ENCODE peak calls at places on chromosomes 12 and 14, in six cellular contexts. One of them, this sample, is unnamed.

GRCh38 chr14:67265131-67265530 is 23.9 kb downstream of the PALS1 start:
- DNase-seq in sigmoid colon: no peak
- DNase-seq in colonic mucosa: no peak
- DNase-seq in A549: no peak
- DNase-seq in IMR-90: peak; percentile 49
- DNase-seq in ovary: no peak
- DNase-seq in this sample: no peak

GRCh38 chr12:123056053-123056452 is 75.6 kb downstream of the ARL6IP4 start:
- DNase-seq in sigmoid colon: no peak
- DNase-seq in colonic mucosa: no peak
- DNase-seq in A549: peak; percentile 24
- DNase-seq in IMR-90: peak; percentile 41
- DNase-seq in ovary: no peak
- DNase-seq in this sample: peak; percentile 27

GRCh38 chr12:2384533-2385328 is 331.9 kb downstream of the CACNA1C start:
- DNase-seq in sigmoid colon: no peak
- DNase-seq in colonic mucosa: no peak
- DNase-seq in A549: no peak
- DNase-seq in IMR-90: peak; percentile 87
- DNase-seq in ovary: peak; percentile 33
- DNase-seq in this sample: no peak

GRCh38 chr14:57388072-57388471 is 2.3 kb upstream of the NAA30 start:
- DNase-seq in sigmoid colon: no peak
- DNase-seq in colonic mucosa: no peak
- DNase-seq in A549: no peak
- DNase-seq in IMR-90: no peak
- DNase-seq in ovary: no peak
- DNase-seq in this sample: no peak

GRCh38 chr14:70585221-70585620 is 15.2 kb downstream of the MED6 start:
- DNase-seq in sigmoid colon: no peak
- DNase-seq in colonic mucosa: no peak
- DNase-seq in A549: peak; percentile 21
- DNase-seq in IMR-90: peak; percentile 7
- DNase-seq in ovary: no peak
- DNase-seq in this sample: no peak

GRCh38 chr12:118358607-118359540 is 13.8 kb downstream of the TAOK3 start:
- DNase-seq in sigmoid colon: no peak
- DNase-seq in colonic mucosa: no peak
- DNase-seq in A549: peak; percentile 29
- DNase-seq in IMR-90: no peak
- DNase-seq in ovary: no peak
- DNase-seq in this sample: no peak

GRCh38 chr14:51498411-51499227 is 153.1 kb upstream of the FRMD6 start:
- DNase-seq in sigmoid colon: peak; percentile 68
- DNase-seq in colonic mucosa: no peak
- DNase-seq in A549: no peak
- DNase-seq in IMR-90: no peak
- DNase-seq in ovary: no peak
- DNase-seq in this sample: peak; percentile 20

GRCh38 chr12:5022465-5023061 is 21.1 kb upstream of the KCNA5 start:
- DNase-seq in sigmoid colon: no peak
- DNase-seq in colonic mucosa: peak; percentile 22
- DNase-seq in A549: peak; percentile 57
- DNase-seq in IMR-90: peak; percentile 36
- DNase-seq in ovary: no peak
- DNase-seq in this sample: peak; percentile 60

GRCh38 chr12:90045559-90045958 is 336.9 kb upstream of the ATP2B1 start:
- DNase-seq in sigmoid colon: no peak
- DNase-seq in colonic mucosa: no peak
- DNase-seq in A549: no peak
- DNase-seq in IMR-90: no peak
- DNase-seq in ovary: no peak
- DNase-seq in this sample: no peak

GRCh38 chr12:6772331-6772695 is at the start of gene LAG3:
- DNase-seq in sigmoid colon: no peak
- DNase-seq in colonic mucosa: peak; percentile 32
- DNase-seq in A549: no peak
- DNase-seq in IMR-90: no peak
- DNase-seq in ovary: peak; percentile 58
- DNase-seq in this sample: no peak

GRCh38 chr12:94771199-94771598 is 120.8 kb upstream of the TMCC3 start:
- DNase-seq in sigmoid colon: no peak
- DNase-seq in colonic mucosa: no peak
- DNase-seq in A549: no peak
- DNase-seq in IMR-90: no peak
- DNase-seq in ovary: no peak
- DNase-seq in this sample: no peak

GRCh38 chr12:62914443-62914909 is 20.5 kb downstream of the PPM1H start:
- DNase-seq in sigmoid colon: no peak
- DNase-seq in colonic mucosa: no peak
- DNase-seq in A549: no peak
- DNase-seq in IMR-90: no peak
- DNase-seq in ovary: no peak
- DNase-seq in this sample: no peak

GRCh38 chr14:100071545-100071944 is 6.3 kb downstream of the EVL start:
- DNase-seq in sigmoid colon: no peak
- DNase-seq in colonic mucosa: no peak
- DNase-seq in A549: no peak
- DNase-seq in IMR-90: no peak
- DNase-seq in ovary: no peak
- DNase-seq in this sample: no peak

GRCh38 chr14:32709072-32709471 is 229.6 kb upstream of the NPAS3 start:
- DNase-seq in sigmoid colon: peak; percentile 70
- DNase-seq in colonic mucosa: no peak
- DNase-seq in A549: peak; percentile 11
- DNase-seq in IMR-90: peak; percentile 77
- DNase-seq in ovary: no peak
- DNase-seq in this sample: peak; percentile 24

GRCh38 chr12:33566403-33566802 is 126.8 kb upstream of the SYT10 start:
- DNase-seq in sigmoid colon: no peak
- DNase-seq in colonic mucosa: no peak
- DNase-seq in A549: no peak
- DNase-seq in IMR-90: no peak
- DNase-seq in ovary: no peak
- DNase-seq in this sample: no peak

GRCh38 chr14:88340357-88340756 is 17.3 kb upstream of the KCNK10 start:
- DNase-seq in sigmoid colon: no peak
- DNase-seq in colonic mucosa: no peak
- DNase-seq in A549: no peak
- DNase-seq in IMR-90: no peak
- DNase-seq in ovary: no peak
- DNase-seq in this sample: no peak

GRCh38 chr14:95321201-95321600 is 1.5 kb upstream of the CLMN start:
- DNase-seq in sigmoid colon: no peak
- DNase-seq in colonic mucosa: no peak
- DNase-seq in A549: no peak
- DNase-seq in IMR-90: no peak
- DNase-seq in ovary: no peak
- DNase-seq in this sample: no peak

DNA sequence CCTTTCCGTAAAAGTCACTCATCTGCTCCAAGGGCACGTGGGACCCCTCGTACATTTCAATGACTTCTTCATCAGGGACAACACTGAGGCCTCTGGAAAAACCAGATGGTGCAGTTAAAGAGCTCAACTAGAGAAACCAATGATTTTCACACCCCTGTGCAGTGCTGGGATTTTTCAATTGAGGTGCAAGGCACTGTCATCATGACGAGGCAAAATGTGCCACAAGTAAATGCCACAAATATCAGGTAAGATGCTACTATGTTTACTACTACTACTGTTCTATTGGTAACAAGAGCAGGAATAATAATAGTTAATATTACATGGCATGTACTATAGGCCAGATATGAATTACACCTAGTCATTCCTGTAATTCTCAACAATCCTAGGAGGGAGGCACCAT is 42.4 kb downstream of the NT5DC3 start:
- DNase-seq in sigmoid colon: peak; percentile 19
- DNase-seq in colonic mucosa: no peak
- DNase-seq in A549: no peak
- DNase-seq in IMR-90: no peak
- DNase-seq in ovary: no peak
- DNase-seq in this sample: peak; percentile 4
- H3K4me1 ChIP-seq in sigmoid colon: no peaks in the 10 kb centered on the region
- H3K4me1 ChIP-seq in colonic mucosa: no peaks in the 10 kb centered on the region
- H3K4me1 ChIP-seq in A549: peaks cover 52% of the 10 kb centered on the region
- H3K4me1 ChIP-seq in IMR-90: peaks cover 15% of the 10 kb centered on the region
- H3K4me1 ChIP-seq in ovary: peaks cover 11% of the 10 kb centered on the region
- H3K4me1 ChIP-seq in this sample: peaks cover 9% of the 10 kb centered on the region

GRCh38 chr14:94144765-94145164 is 15.4 kb upstream of the IFI27L2 start:
- DNase-seq in sigmoid colon: no peak
- DNase-seq in colonic mucosa: no peak
- DNase-seq in A549: no peak
- DNase-seq in IMR-90: no peak
- DNase-seq in ovary: no peak
- DNase-seq in this sample: no peak

GRCh38 chr14:94143711-94144110 is 14.3 kb upstream of the IFI27L2 start:
- DNase-seq in sigmoid colon: no peak
- DNase-seq in colonic mucosa: no peak
- DNase-seq in A549: no peak
- DNase-seq in IMR-90: no peak
- DNase-seq in ovary: no peak
- DNase-seq in this sample: no peak

GRCh38 chr14:94142836-94143235 is 13.4 kb upstream of the IFI27L2 start:
- DNase-seq in sigmoid colon: no peak
- DNase-seq in colonic mucosa: no peak
- DNase-seq in A549: no peak
- DNase-seq in IMR-90: no peak
- DNase-seq in ovary: no peak
- DNase-seq in this sample: no peak

GRCh38 chr14:94142247-94142646 is 12.8 kb upstream of the IFI27L2 start:
- DNase-seq in sigmoid colon: no peak
- DNase-seq in colonic mucosa: no peak
- DNase-seq in A549: no peak
- DNase-seq in IMR-90: no peak
- DNase-seq in ovary: no peak
- DNase-seq in this sample: no peak

DNA sequence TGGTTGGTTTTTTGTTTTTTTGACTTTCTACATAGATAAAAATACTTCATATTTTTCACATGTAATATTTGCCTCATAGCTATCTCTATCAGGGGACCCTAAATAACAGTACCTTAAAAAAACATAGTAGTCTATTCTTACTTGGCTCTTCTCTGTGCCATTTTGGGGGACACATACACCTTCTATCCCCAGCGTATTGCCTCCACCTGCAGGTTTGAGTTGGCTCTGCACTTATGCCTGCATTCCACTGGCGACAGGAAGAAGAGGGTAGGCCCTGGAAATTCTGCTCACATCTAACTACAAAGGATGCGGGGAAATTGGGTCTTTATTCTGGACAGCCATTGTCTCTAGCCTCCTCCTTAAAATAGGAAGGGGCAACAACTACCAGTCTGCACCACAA is 13.8 kb upstream of the IFI27L2 start:
- DNase-seq in sigmoid colon: no peak
- DNase-seq in colonic mucosa: no peak
- DNase-seq in A549: no peak
- DNase-seq in IMR-90: no peak
- DNase-seq in ovary: no peak
- DNase-seq in this sample: no peak
- TF ChIP-seq CTCF in sigmoid colon: no peak
- TF ChIP-seq CTCF in colonic mucosa: no peak
- TF ChIP-seq CTCF in A549: no peak
- TF ChIP-seq CTCF in IMR-90: peak; percentile 30
- TF ChIP-seq CTCF in ovary: no peak
- TF ChIP-seq CTCF in this sample: no peak

GRCh38 chr12:68814490-68815231 is 6.7 kb downstream of the MDM2 start:
- DNase-seq in sigmoid colon: no peak
- DNase-seq in colonic mucosa: no peak
- DNase-seq in A549: no peak
- DNase-seq in IMR-90: no peak
- DNase-seq in ovary: no peak
- DNase-seq in this sample: no peak

GRCh38 chr12:68809190-68810026 is 1.4 kb downstream of the MDM2 start:
- DNase-seq in sigmoid colon: no peak
- DNase-seq in colonic mucosa: no peak
- DNase-seq in A549: no peak
- DNase-seq in IMR-90: no peak
- DNase-seq in ovary: no peak
- DNase-seq in this sample: no peak

GRCh38 chr12:68815232-68815927 is 7.4 kb downstream of the MDM2 start:
- DNase-seq in sigmoid colon: no peak
- DNase-seq in colonic mucosa: no peak
- DNase-seq in A549: no peak
- DNase-seq in IMR-90: no peak
- DNase-seq in ovary: no peak
- DNase-seq in this sample: no peak

GRCh38 chr12:68813242-68813593 is 5.2 kb downstream of the MDM2 start:
- DNase-seq in sigmoid colon: no peak
- DNase-seq in colonic mucosa: no peak
- DNase-seq in A549: no peak
- DNase-seq in IMR-90: no peak
- DNase-seq in ovary: no peak
- DNase-seq in this sample: no peak

GRCh38 chr12:68812553-68813241 is 4.7 kb downstream of the MDM2 start:
- DNase-seq in sigmoid colon: peak; percentile 18
- DNase-seq in colonic mucosa: no peak
- DNase-seq in A549: no peak
- DNase-seq in IMR-90: no peak
- DNase-seq in ovary: no peak
- DNase-seq in this sample: no peak
- H3K4me1 ChIP-seq in sigmoid colon: no peaks in the 10 kb centered on the region
- H3K4me1 ChIP-seq in colonic mucosa: no peaks in the 10 kb centered on the region
- H3K4me1 ChIP-seq in A549: peaks cover 40% of the 10 kb centered on the region
- H3K4me1 ChIP-seq in IMR-90: peaks cover 2% of the 10 kb centered on the region
- H3K4me1 ChIP-seq in ovary: peaks cover 3% of the 10 kb centered on the region
- H3K4me1 ChIP-seq in this sample: peaks cover 5% of the 10 kb centered on the region

GRCh38 chr12:32303171-32303570 is 96.2 kb upstream of the FGD4 start:
- DNase-seq in sigmoid colon: no peak
- DNase-seq in colonic mucosa: no peak
- DNase-seq in A549: no peak
- DNase-seq in IMR-90: peak; percentile 4
- DNase-seq in ovary: no peak
- DNase-seq in this sample: no peak

GRCh38 chr12:32302218-32302826 is 97.0 kb upstream of the FGD4 start:
- DNase-seq in sigmoid colon: no peak
- DNase-seq in colonic mucosa: no peak
- DNase-seq in A549: no peak
- DNase-seq in IMR-90: no peak
- DNase-seq in ovary: no peak
- DNase-seq in this sample: peak; percentile 11

GRCh38 chr12:32301216-32301615 is 98.1 kb upstream of the FGD4 start:
- DNase-seq in sigmoid colon: no peak
- DNase-seq in colonic mucosa: no peak
- DNase-seq in A549: no peak
- DNase-seq in IMR-90: peak; percentile 55
- DNase-seq in ovary: no peak
- DNase-seq in this sample: no peak

GRCh38 chr12:32307352-32307751 is 92.0 kb upstream of the FGD4 start:
- DNase-seq in sigmoid colon: no peak
- DNase-seq in colonic mucosa: no peak
- DNase-seq in A549: no peak
- DNase-seq in IMR-90: no peak
- DNase-seq in ovary: no peak
- DNase-seq in this sample: no peak

DNA sequence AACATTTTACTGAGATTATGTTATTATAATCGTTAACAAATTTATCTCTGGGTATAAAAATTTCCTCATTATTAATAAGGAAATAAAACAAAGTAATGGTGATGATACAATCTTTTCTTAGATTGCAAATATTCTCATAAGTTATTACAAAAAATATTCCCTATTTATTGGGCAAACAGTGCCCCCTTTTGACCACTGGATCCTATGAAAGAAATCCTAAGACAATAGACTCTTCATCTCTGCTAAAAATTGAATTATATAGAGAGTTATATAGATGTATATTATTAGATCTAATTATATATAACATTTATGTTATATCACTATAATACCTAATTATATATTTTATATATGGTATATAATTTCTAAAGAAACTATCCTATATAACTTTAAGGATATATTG is 94.2 kb upstream of the FGD4 start:
- DNase-seq in sigmoid colon: no peak
- DNase-seq in colonic mucosa: no peak
- DNase-seq in A549: peak; percentile 52
- DNase-seq in IMR-90: peak; percentile 50
- DNase-seq in ovary: no peak
- DNase-seq in this sample: no peak
- TF ChIP-seq CTCF in sigmoid colon: no peak
- TF ChIP-seq CTCF in colonic mucosa: peak; percentile 20
- TF ChIP-seq CTCF in A549: peak; percentile 62
- TF ChIP-seq CTCF in IMR-90: peak; percentile 65
- TF ChIP-seq CTCF in ovary: peak; percentile 60
- TF ChIP-seq CTCF in this sample: no peak

This sample was measured in thyroid gland.